ENCODE peak calls at places on chromosome 15, in four cellular contexts. One of them, this sample, is unnamed.

GRCh38 chr15:43974852-43975251 is 148.1 kb downstream of the WDR76 start:
- DNase-seq in NCI-H526 treated with DMSO at 0.1 percent for 48 hours: no peak
- DNase-seq in CD8-positive, alpha-beta T cell: no peak
- DNase-seq in activated B cell treated with CpG ODN at 0.5 μM for 24 hours: no peak
- DNase-seq in this sample: no peak

GRCh38 chr15:101637549-101638318 is 14.4 kb downstream of the TM2D3 start:
- DNase-seq in activated B cell treated with CpG ODN at 0.5 μM for 24 hours: no peak
- DNase-seq in CD8-positive, alpha-beta T cell: no peak
- DNase-seq in NCI-H526 treated with DMSO at 0.1 percent for 48 hours: no peak
- DNase-seq in this sample: no peak

GRCh38 chr15:70569139-70569717 is 194.1 kb downstream of the UACA start:
- DNase-seq in NCI-H526 treated with DMSO at 0.1 percent for 48 hours: no peak
- DNase-seq in CD8-positive, alpha-beta T cell: no peak
- DNase-seq in activated B cell treated with CpG ODN at 0.5 μM for 24 hours: no peak
- DNase-seq in this sample: no peak

GRCh38 chr15:83380682-83381081 is 66.5 kb upstream of the SH3GL3 start:
- DNase-seq in activated B cell treated with CpG ODN at 0.5 μM for 24 hours: no peak
- DNase-seq in NCI-H526 treated with DMSO at 0.1 percent for 48 hours: peak
- DNase-seq in CD8-positive, alpha-beta T cell: no peak
- DNase-seq in this sample: peak

GRCh38 chr15:35980719-35981118 is 434.8 kb upstream of the DPH6 start:
- DNase-seq in CD8-positive, alpha-beta T cell: no peak
- DNase-seq in NCI-H526 treated with DMSO at 0.1 percent for 48 hours: no peak
- DNase-seq in activated B cell treated with CpG ODN at 0.5 μM for 24 hours: no peak
- DNase-seq in this sample: no peak

GRCh38 chr15:82647045-82647834 is at the start of gene CPEB1:
- DNase-seq in CD8-positive, alpha-beta T cell: peak
- DNase-seq in activated B cell treated with CpG ODN at 0.5 μM for 24 hours: peak
- DNase-seq in NCI-H526 treated with DMSO at 0.1 percent for 48 hours: no peak
- DNase-seq in this sample: peak

GRCh38 chr15:43488790-43489585 is 4.0 kb downstream of the TP53BP1 start:
- DNase-seq in CD8-positive, alpha-beta T cell: no peak
- DNase-seq in activated B cell treated with CpG ODN at 0.5 μM for 24 hours: no peak
- DNase-seq in NCI-H526 treated with DMSO at 0.1 percent for 48 hours: no peak
- DNase-seq in this sample: no peak

GRCh38 chr15:85443593-85444328 is 63.4 kb downstream of the AKAP13 start:
- DNase-seq in CD8-positive, alpha-beta T cell: no peak
- DNase-seq in NCI-H526 treated with DMSO at 0.1 percent for 48 hours: peak
- DNase-seq in activated B cell treated with CpG ODN at 0.5 μM for 24 hours: no peak
- DNase-seq in this sample: no peak

GRCh38 chr15:76936671-76937070 is 5.1 kb downstream of the RCN2 start:
- DNase-seq in activated B cell treated with CpG ODN at 0.5 μM for 24 hours: no peak
- DNase-seq in CD8-positive, alpha-beta T cell: no peak
- DNase-seq in NCI-H526 treated with DMSO at 0.1 percent for 48 hours: no peak
- DNase-seq in this sample: no peak

GRCh38 chr15:32774022-32774421 is 56.2 kb downstream of the GREM1 start:
- DNase-seq in NCI-H526 treated with DMSO at 0.1 percent for 48 hours: no peak
- DNase-seq in activated B cell treated with CpG ODN at 0.5 μM for 24 hours: no peak
- DNase-seq in CD8-positive, alpha-beta T cell: no peak
- DNase-seq in this sample: no peak

GRCh38 chr15:28881600-28881999 is 4.2 kb upstream of the APBA2 start:
- DNase-seq in activated B cell treated with CpG ODN at 0.5 μM for 24 hours: no peak
- DNase-seq in NCI-H526 treated with DMSO at 0.1 percent for 48 hours: no peak
- DNase-seq in CD8-positive, alpha-beta T cell: no peak
- DNase-seq in this sample: no peak

This sample was measured in lower lobe of right lung.